ENCODE peak calls at places on chromosomes 6 and 20, in five cellular contexts. Z is right lobe of liver, S is K562, X is retinal pigment epithelial cell, N is HFF-Myc. Q is an unnamed sample.

GRCh38 chr20:18773566-18773965 is 40.0 kb upstream of the SCP2D1 start:
- DNase-seq in Z (no peak), S (no peak), X (no peak), N (no peak), Q (no peak)

GRCh38 chr6:93968126-93968525 is 548.8 kb upstream of the EPHA7 start:
- DNase-seq in Z (no peak), S (no peak), X (no peak), N (no peak), Q (peak; percentile 25)

GRCh38 chr6:129638055-129639019 is 71.6 kb downstream of the ARHGAP18 start:
- DNase-seq in Z (no peak), S (no peak), X (no peak), N (no peak), Q (no peak)

GRCh38 chr20:57964011-57964862 is 254.4 kb upstream of the PMEPA1 start:
- DNase-seq in Z (no peak), S (no peak), X (no peak), N (no peak), Q (no peak)

GRCh38 chr6:151425561-151425960 is 26.4 kb downstream of the RMND1 start:
- DNase-seq in Z (no peak), S (no peak), X (peak; percentile 58), N (no peak), Q (no peak)

GRCh38 chr20:54339093-54339492 is 131.2 kb downstream of the PFDN4 start:
- DNase-seq in Z (no peak), S (no peak), X (no peak), N (no peak), Q (no peak)

GRCh38 chr6:159953091-159953581 is 15.7 kb upstream of the IGF2R start:
- DNase-seq in Z (peak; percentile 66), S (no peak), X (no peak), N (no peak), Q (peak; percentile 43)

GRCh38 chr6:150691463-150691862 is 91.8 kb downstream of the PLEKHG1 start:
- DNase-seq in Z (no peak), S (no peak), X (no peak), N (no peak), Q (no peak)

GRCh38 chr6:81950877-81951276 is 198.4 kb upstream of the TENT5A start:
- DNase-seq in Z (no peak), S (no peak), X (peak; percentile 65), N (peak; percentile 38), Q (no peak)

GRCh38 chr6:6798430-6798829 is 209.9 kb downstream of the LY86 start:
- DNase-seq in Z (no peak), S (no peak), X (no peak), N (no peak), Q (no peak)

GRCh38 chr6:33075568-33076405 is at the start of gene HLA-DPB1:
- DNase-seq in Z (no peak), S (peak; percentile 52), X (peak; percentile 12), N (no peak), Q (no peak)

GRCh38 chr6:13273931-13274706 is 54.2 kb downstream of the TBC1D7 start:
- DNase-seq in Z (peak; percentile 64), S (peak; percentile 75), X (no peak), N (no peak), Q (no peak)

GRCh38 chr6:1820165-1820564 is 210.4 kb downstream of the FOXC1 start:
- DNase-seq in Z (no peak), S (no peak), X (no peak), N (no peak), Q (no peak)

GRCh38 chr20:51562027-51562333 is 19.5 kb upstream of the NFATC2 start:
- DNase-seq in Z (no peak), S (no peak), X (no peak), N (no peak), Q (no peak)

GRCh38 chr20:33933469-33933909 is 60.2 kb upstream of the RALY start:
- DNase-seq in Z (peak; percentile 69), S (peak; percentile 73), X (no peak), N (no peak), Q (peak; percentile 51)

GRCh38 chr6:82017773-82018172 is 229.8 kb downstream of the IBTK start:
- DNase-seq in Z (no peak), S (no peak), X (no peak), N (no peak), Q (no peak)

GRCh38 chr6:168098431-168098861 is 19.4 kb upstream of the FRMD1 start:
- DNase-seq in Z (peak; percentile 46), S (no peak), X (no peak), N (no peak), Q (no peak)

GRCh38 chr20:49906101-49906604 is 9.2 kb downstream of the SPATA2 start:
- DNase-seq in Z (peak; percentile 53), S (peak; percentile 21), X (no peak), N (no peak), Q (no peak)

GRCh38 chr20:62603021-62603906 is 39.0 kb upstream of the SLCO4A1 start:
- DNase-seq in Z (peak; percentile 90), S (no peak), X (peak; percentile 81), N (no peak), Q (peak; percentile 83)

GRCh38 chr6:31053873-31054272 is 43.6 kb downstream of the MUC22 start:
- DNase-seq in Z (no peak), S (no peak), X (no peak), N (no peak), Q (no peak)

GRCh38 chr6:124069230-124069815 is 265.7 kb downstream of the NKAIN2 start:
- DNase-seq in Z (no peak), S (no peak), X (no peak), N (no peak), Q (no peak)

GRCh38 chr6:127459231-127459641 is at the start of gene KIAA0408:
- DNase-seq in Z (no peak), S (no peak), X (peak; percentile 27), N (no peak), Q (no peak)

GRCh38 chr20:48454721-48455490 is 372.9 kb downstream of the PREX1 start:
- DNase-seq in Z (no peak), S (no peak), X (no peak), N (no peak), Q (no peak)

GRCh38 chr6:138724015-138724414 is 49.6 kb upstream of the CCDC28A start:
- DNase-seq in Z (peak; percentile 65), S (no peak), X (no peak), N (no peak), Q (no peak)

GRCh38 chr20:60138263-60139127 is 180.3 kb downstream of the CDH26 start:
- DNase-seq in Z (peak; percentile 76), S (peak; percentile 18), X (no peak), N (no peak), Q (peak; percentile 68)

GRCh38 chr6:33816911-33817310 is 13.1 kb upstream of the MLN start:
- DNase-seq in Z (no peak), S (no peak), X (no peak), N (no peak), Q (no peak)

GRCh38 chr6:48135352-48136084 is 24.5 kb upstream of the PTCHD4 start:
- DNase-seq in Z (no peak), S (no peak), X (peak; percentile 98), N (no peak), Q (no peak)

GRCh38 chr6:31621320-31621939 is 915 bp downstream of the PRRC2A start:
- DNase-seq in Z (no peak), S (no peak), X (no peak), N (no peak), Q (no peak)

GRCh38 chr20:10672579-10673127 is 1.1 kb downstream of the JAG1 start:
- DNase-seq in Z (peak; percentile 81), S (no peak), X (no peak), N (no peak), Q (peak; percentile 71)

GRCh38 chr6:5302995-5303622 is 41.8 kb downstream of the FARS2 start:
- DNase-seq in Z (peak; percentile 80), S (no peak), X (no peak), N (no peak), Q (peak; percentile 51)

GRCh38 chr6:37698264-37699137 is 818 bp upstream of the MDGA1 start:
- DNase-seq in Z (peak; percentile 68), S (peak; percentile 87), X (no peak), N (no peak), Q (no peak)

GRCh38 chr6:33620584-33621395 is at the start of gene ITPR3:
- DNase-seq in Z (no peak), S (peak; percentile 95), X (no peak), N (no peak), Q (peak; percentile 88)

GRCh38 chr6:64175311-64175710 is 539.7 kb downstream of the PHF3 start:
- DNase-seq in Z (no peak), S (no peak), X (no peak), N (no peak), Q (no peak)

GRCh38 chr20:44678247-44678646 is 26.7 kb upstream of the ADA start:
- DNase-seq in Z (no peak), S (no peak), X (no peak), N (no peak), Q (no peak)

GRCh38 chr20:50510706-50511401 is 671 bp downstream of the PTPN1 start:
- DNase-seq in Z (peak; percentile 64), S (no peak), X (no peak), N (no peak), Q (no peak)

GRCh38 chr20:23362392-23363256 is 642 bp downstream of the GZF1 start:
- DNase-seq in Z (peak; percentile 71), S (no peak), X (no peak), N (no peak), Q (peak; percentile 50)

GRCh38 chr6:16759646-16760535 is 1.4 kb downstream of the ATXN1 start:
- DNase-seq in Z (peak; percentile 96), S (peak; percentile 66), X (peak; percentile 37), N (no peak), Q (peak; percentile 94)
- TF ChIP-seq CTCF in Z (peak; percentile 11), S (no peak), X (no peak), N (no peak), Q (no peak)

DNA sequence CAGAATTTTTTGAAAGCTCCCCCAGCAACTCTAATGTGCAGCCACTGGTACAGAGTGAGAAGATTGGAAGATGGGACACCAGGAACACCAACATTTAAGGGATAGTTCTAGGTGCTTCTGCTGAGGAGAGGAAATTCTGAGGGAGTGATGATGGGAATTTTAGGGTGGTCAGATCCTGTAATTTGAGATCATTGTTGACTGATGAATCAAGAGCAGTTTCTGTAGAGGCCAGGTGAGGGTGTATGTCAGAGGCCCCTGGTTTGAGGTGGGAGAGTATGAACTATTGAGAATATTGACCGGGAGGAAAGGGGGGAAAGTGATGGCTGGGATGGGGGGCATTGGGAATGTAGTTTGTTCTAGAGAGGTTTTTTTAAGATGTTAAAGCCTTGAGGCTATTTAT is 47.2 kb downstream of the PTPRA start:
- DNase-seq in Z (no peak), S (no peak), X (no peak), N (no peak), Q (no peak)
- H3K4me3 ChIP-seq in Z (no peak overlapping the region), S (no peak overlapping the region), X (no peak overlapping the region), N (no peak overlapping the region), Q (no peak overlapping the region)

GRCh38 chr20:2125474-2126112 is 24.0 kb downstream of the STK35 start:
- DNase-seq in Z (no peak), S (no peak), X (no peak), N (no peak), Q (no peak)
- TF ChIP-seq CTCF in Z (no peak), S (no peak), X (no peak), N (no peak), Q (no peak)

GRCh38 chr20:32429745-32430360 is 71.7 kb downstream of the ASXL1 start:
- DNase-seq in Z (no peak), S (no peak), X (no peak), N (no peak), Q (no peak)
- H3K4me3 ChIP-seq in Z (no peak overlapping the region), S (no peak overlapping the region), X (no peak overlapping the region), N (no peak overlapping the region), Q (no peak overlapping the region)

Q was measured in mucosa of descending colon.